ENCODE peak calls at places on chromosome 1, in eight cellular contexts. N is HCT116, J is HL-60, Y is GM23338, G is K562, O is SK-N-SH, Z is HepG2, W is GM12878. L is an unnamed sample.

GRCh38 chr1:211469938-211470529 is 21.9 kb downstream of the RD3 start:
- DNase-seq in N (peak; percentile 72), J (no peak), Y (peak; percentile 94), G (peak; percentile 79), O (peak; percentile 83), Z (peak; percentile 72), W (no peak), L (peak; percentile 50)

GRCh38 chr1:93585059-93585966 is 96.3 kb downstream of the BCAR3 start:
- DNase-seq in N (no peak), J (no peak), Y (no peak), G (no peak), O (no peak), Z (peak; percentile 89), W (no peak), L (no peak)

GRCh38 chr1:162702628-162703027 is 70.4 kb downstream of the DDR2 start:
- DNase-seq in N (no peak), J (no peak), Y (no peak), G (no peak), O (no peak), Z (no peak), W (no peak), L (no peak)

GRCh38 chr1:180923024-180923841 is 10.5 kb downstream of the KIAA1614 start:
- DNase-seq in N (no peak), J (no peak), Y (peak; percentile 98), G (peak; percentile 52), O (no peak), Z (peak; percentile 45), W (peak; percentile 19), L (no peak)

GRCh38 chr1:147177611-147178370 is 5.5 kb upstream of the PRKAB2 start:
- DNase-seq in N (no peak), J (no peak), Y (peak; percentile 66), G (no peak), O (no peak), Z (no peak), W (no peak), L (no peak)

GRCh38 chr1:66773227-66773626 is 21.0 kb downstream of the DYNLT5 start:
- DNase-seq in N (no peak), J (no peak), Y (no peak), G (no peak), O (no peak), Z (no peak), W (no peak), L (no peak)

GRCh38 chr1:161473363-161473762 is 31.9 kb upstream of the FCGR2A start:
- DNase-seq in N (no peak), J (peak; percentile 44), Y (peak; percentile 80), G (no peak), O (no peak), Z (peak; percentile 27), W (no peak), L (no peak)

GRCh38 chr1:181117648-181118449 is 29.3 kb downstream of the IER5 start:
- DNase-seq in N (peak; percentile 66), J (no peak), Y (no peak), G (no peak), O (peak; percentile 48), Z (no peak), W (no peak), L (no peak)

DNA sequence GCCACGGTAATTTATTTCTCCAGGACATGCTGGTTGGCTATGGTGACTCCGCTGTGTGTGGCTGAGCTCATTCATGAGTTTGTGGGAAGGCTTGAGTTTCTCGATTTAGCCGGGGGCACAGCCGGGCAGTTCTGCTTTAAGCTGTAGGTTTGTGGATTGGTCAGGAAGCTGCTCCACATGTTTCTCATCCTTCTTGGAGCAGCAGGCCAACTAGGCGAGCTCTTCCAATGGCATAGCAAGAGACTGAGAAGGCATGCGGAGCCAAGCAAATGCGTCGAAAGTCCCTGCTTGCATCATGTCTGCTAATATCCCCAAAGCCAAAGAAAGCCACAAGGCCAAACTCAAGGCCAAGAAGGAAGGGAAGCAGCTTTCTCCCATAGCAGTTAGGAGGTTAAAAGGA is 71.6 kb upstream of the GREM2 start:
- DNase-seq in N (no peak), J (no peak), Y (no peak), G (no peak), O (no peak), Z (no peak), W (no peak), L (no peak)
- TF ChIP-seq REST in N (no peak), J (no peak), Y (no peak), G (no peak), O (no peak), Z (no peak), W (no peak), L (no peak)

DNA sequence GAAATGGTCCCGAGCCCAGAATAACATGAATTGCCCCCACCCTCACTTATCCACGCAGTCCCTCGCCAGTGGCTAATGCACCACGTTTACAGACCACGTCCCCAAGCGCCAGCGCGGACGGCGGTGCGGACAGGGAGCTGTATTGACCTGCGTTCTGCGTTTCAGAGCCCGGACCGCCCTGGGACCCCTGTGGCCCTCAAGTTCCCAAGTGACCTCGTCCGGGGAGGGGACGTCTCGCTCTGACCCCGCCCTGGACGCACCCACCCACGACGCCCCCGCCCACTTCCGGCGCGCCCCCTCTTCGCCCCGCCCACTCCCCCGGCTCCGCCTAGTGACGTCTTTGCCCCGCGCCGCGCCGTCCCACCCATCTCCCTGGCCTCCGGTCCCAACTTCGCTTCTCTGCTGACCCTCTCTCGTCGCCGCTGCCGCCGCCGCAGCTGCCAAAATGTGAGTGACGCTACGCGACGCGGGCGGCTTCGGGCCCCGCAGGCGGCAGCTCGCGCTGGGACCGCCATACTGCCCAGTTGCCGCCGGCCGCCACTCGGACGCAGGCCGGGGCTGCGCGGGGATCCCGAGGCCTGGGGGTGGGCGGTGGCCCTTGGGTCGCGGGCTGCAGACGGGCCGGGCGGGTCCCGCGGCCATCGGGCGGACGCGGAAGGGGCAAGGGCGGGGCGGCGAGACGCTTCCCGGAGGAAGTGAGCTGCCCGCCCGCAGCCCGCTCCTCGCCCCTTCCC is at the start of gene VAMP3:
- DNase-seq in N (peak; percentile 44), J (peak; percentile 80), Y (peak; percentile 93), G (peak; percentile 99), O (peak; percentile 99), Z (peak; percentile 62), W (peak; percentile 30), L (no peak)
- H3K27ac ChIP-seq in N (peak within 1 kb of the TSS; percentile 59), J (peak within 1 kb of the TSS; percentile 86), Y (peak within 1 kb of the TSS; percentile 83), G (peak within 1 kb of the TSS; percentile 82), O (peak within 1 kb of the TSS; percentile 71), Z (peak within 1 kb of the TSS; percentile 80), W (peak within 1 kb of the TSS; percentile 74), L (peak within 1 kb of the TSS; percentile 84)

GRCh38 chr1:58620259-58620658 is 43.2 kb upstream of the TACSTD2 start:
- DNase-seq in N (no peak), J (no peak), Y (peak; percentile 45), G (no peak), O (no peak), Z (peak; percentile 12), W (no peak), L (no peak)

GRCh38 chr1:58620926-58621325 is 43.9 kb upstream of the TACSTD2 start:
- DNase-seq in N (no peak), J (no peak), Y (no peak), G (no peak), O (no peak), Z (no peak), W (no peak), L (no peak)

GRCh38 chr1:58621375-58621774 is 44.3 kb upstream of the TACSTD2 start:
- DNase-seq in N (no peak), J (peak; percentile 29), Y (no peak), G (no peak), O (no peak), Z (no peak), W (no peak), L (no peak)

GRCh38 chr1:58619286-58620054 is 42.4 kb upstream of the TACSTD2 start:
- DNase-seq in N (no peak), J (no peak), Y (peak; percentile 22), G (no peak), O (no peak), Z (no peak), W (no peak), L (no peak)

GRCh38 chr1:58622571-58622970 is 45.5 kb upstream of the TACSTD2 start:
- DNase-seq in N (no peak), J (no peak), Y (no peak), G (no peak), O (no peak), Z (no peak), W (no peak), L (no peak)
- TF ChIP-seq POLR2AphosphoS5 in N (no peak), J (no peak), Y (no peak), G (no peak), O (no peak), Z (no peak), W (no peak), L (no peak)

DNA sequence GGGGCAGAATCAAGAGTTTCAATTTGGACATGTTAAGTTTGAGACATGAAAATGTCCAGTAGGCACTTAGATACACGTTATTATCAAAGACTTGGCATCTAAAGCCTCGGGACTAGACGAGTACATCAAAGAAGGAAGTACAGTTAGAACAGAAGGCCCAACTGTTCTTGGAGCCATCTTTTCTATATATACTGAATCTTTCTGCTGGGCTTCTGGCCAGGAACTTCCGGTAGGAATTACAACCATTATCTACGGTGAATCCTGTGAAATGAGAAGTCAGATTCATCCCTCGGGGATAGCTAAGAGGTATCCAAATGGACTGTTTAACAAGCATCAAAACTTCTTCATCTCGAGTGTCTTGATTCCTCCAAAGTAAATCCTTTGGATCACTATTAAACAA is 34.4 kb upstream of the NRDC start:
- DNase-seq in N (no peak), J (no peak), Y (no peak), G (no peak), O (no peak), Z (no peak), W (no peak), L (no peak)
- TF ChIP-seq REST in N (no peak), J (no peak), Y (no peak), G (no peak), O (no peak), Z (no peak), W (no peak), L (no peak)

GRCh38 chr1:10108948-10109347 is 76.2 kb downstream of the UBE4B start:
- DNase-seq in N (no peak), J (no peak), Y (no peak), G (no peak), O (no peak), Z (no peak), W (no peak), L (no peak)

GRCh38 chr1:10109372-10109771 is 76.6 kb downstream of the UBE4B start:
- DNase-seq in N (no peak), J (no peak), Y (no peak), G (no peak), O (no peak), Z (no peak), W (no peak), L (no peak)

GRCh38 chr1:10106241-10106640 is 73.5 kb downstream of the UBE4B start:
- DNase-seq in N (no peak), J (no peak), Y (no peak), G (no peak), O (no peak), Z (no peak), W (no peak), L (no peak)

GRCh38 chr1:10106756-10107479 is 74.2 kb downstream of the UBE4B start:
- DNase-seq in N (no peak), J (no peak), Y (peak; percentile 9), G (no peak), O (no peak), Z (no peak), W (no peak), L (no peak)

GRCh38 chr1:10107985-10108663 is 75.4 kb downstream of the UBE4B start:
- DNase-seq in N (peak; percentile 91), J (no peak), Y (no peak), G (no peak), O (no peak), Z (no peak), W (no peak), L (peak; percentile 42)
- H3K27ac ChIP-seq in N (peak overlapping the region; percentile 27), J (no peak overlapping the region), Y (peak overlapping the region; percentile 48), G (no peak overlapping the region), O (peak overlapping the region; percentile 83), Z (no peak overlapping the region), W (no peak overlapping the region), L (peak overlapping the region; percentile 31)